ENCODE peak calls at places on chromosomes 2 and 18, in nine cellular contexts. J is stimulated activated CD8-positive, alpha-beta memory T cell treated with anti-CD3 and anti-CD28 coated beads, Interleukin-12 subunit alpha, Interleukin-12 subunit beta, amount 100 ng/mL, for 4 hours; P is posterior cingulate gyrus; Q is astrocyte of the spinal cord; I is A172; R is NCI-H2029; O is adipocyte; B is ELR; H is heart left ventricle. D is an unnamed sample.

GRCh38 chr2:165766326-165766927 is 27.6 kb downstream of the GALNT3 start:
- DNase-seq in P (no peak), H (no peak), J (no peak), O (no peak), B (no peak), I (no peak), Q (no peak), R (peak; percentile 11), D (no peak)

GRCh38 chr2:109457811-109458210 is 156.0 kb downstream of the SEPTIN10 start:
- DNase-seq in H (no peak), O (no peak), I (peak; percentile 56), J (no peak), P (no peak), B (no peak), R (no peak), Q (peak; percentile 64), D (no peak)

GRCh38 chr18:43847164-43848091 is 570.1 kb upstream of the SYT4 start:
- DNase-seq in Q (peak; percentile 76), J (no peak), R (no peak), B (no peak), I (no peak), O (peak; percentile 79), H (no peak), P (no peak), D (no peak)

GRCh38 chr2:218081063-218081462 is 12.0 kb downstream of the RUFY4 start:
- DNase-seq in Q (no peak), O (no peak), H (no peak), I (no peak), J (no peak), B (no peak), R (no peak), P (no peak), D (no peak)

GRCh38 chr18:7847357-7847756 is 280.2 kb downstream of the PTPRM start:
- DNase-seq in J (no peak), B (no peak), Q (no peak), H (no peak), P (no peak), I (no peak), R (no peak), O (no peak), D (no peak)

GRCh38 chr2:11746376-11746806 is at the start of gene LPIN1:
- DNase-seq in P (peak; percentile 95), O (peak; percentile 97), J (peak; percentile 82), R (peak; percentile 72), H (peak; percentile 93), I (peak; percentile 74), B (peak; percentile 88), Q (peak; percentile 86), D (peak; percentile 85)

GRCh38 chr2:239918749-239919148 is 106.4 kb downstream of the NDUFA10 start:
- DNase-seq in I (no peak), P (no peak), O (no peak), R (no peak), B (no peak), Q (no peak), J (no peak), H (peak; percentile 30), D (no peak)

GRCh38 chr2:10302479-10303173 is at the start of gene HPCAL1:
- DNase-seq in R (peak; percentile 68), J (peak; percentile 73), H (peak; percentile 94), Q (peak; percentile 85), B (peak; percentile 85), I (peak; percentile 61), P (peak; percentile 91), O (peak; percentile 94), D (peak; percentile 82)

GRCh38 chr2:119319593-119319992 is 47.0 kb downstream of the C2orf76 start:
- DNase-seq in J (no peak), Q (no peak), O (no peak), I (no peak), H (no peak), R (no peak), B (no peak), P (no peak), D (no peak)

GRCh38 chr2:108616731-108617161 is 82.5 kb downstream of the LIMS1 start:
- DNase-seq in R (peak; percentile 49), P (no peak), H (no peak), B (no peak), Q (peak; percentile 57), O (no peak), J (no peak), I (peak; percentile 62), D (no peak)

GRCh38 chr2:96764253-96764637 is 3.5 kb downstream of the CNNM4 start:
- DNase-seq in P (no peak), H (no peak), Q (no peak), I (no peak), R (no peak), B (no peak), O (no peak), J (no peak), D (peak; percentile 11)

GRCh38 chr2:165691615-165692014 is 102.4 kb downstream of the GALNT3 start:
- DNase-seq in Q (peak; percentile 80), H (no peak), O (peak; percentile 69), R (no peak), P (no peak), J (no peak), B (peak; percentile 58), I (peak; percentile 78), D (no peak)

GRCh38 chr2:771538-771937 is 94.3 kb upstream of the TMEM18 start:
- DNase-seq in H (no peak), J (no peak), B (no peak), R (no peak), P (no peak), I (no peak), O (no peak), Q (no peak), D (no peak)

GRCh38 chr2:232838406-232838874 is 31.6 kb upstream of the SNORC start:
- DNase-seq in Q (peak; percentile 7), I (peak; percentile 81), J (peak; percentile 33), B (peak; percentile 56), R (no peak), O (no peak), H (no peak), P (no peak), D (no peak)

GRCh38 chr18:25810736-25811135 is 279.7 kb downstream of the SS18 start:
- DNase-seq in I (no peak), P (no peak), H (no peak), Q (no peak), R (no peak), O (no peak), J (no peak), B (no peak), D (no peak)

GRCh38 chr18:59900222-59901128 is 679 bp downstream of the PMAIP1 start:
- DNase-seq in I (no peak), R (peak; percentile 36), J (peak; percentile 43), B (peak; percentile 88), O (peak; percentile 92), H (no peak), P (no peak), Q (peak; percentile 90), D (no peak)

GRCh38 chr2:98412751-98413445 is 31.8 kb upstream of the INPP4A start:
- DNase-seq in J (peak; percentile 8), R (peak; percentile 39), O (peak; percentile 83), I (peak; percentile 67), P (peak; percentile 21), Q (peak; percentile 58), B (peak; percentile 74), H (no peak), D (no peak)

GRCh38 chr2:240511351-240512108 is 46.3 kb downstream of the ANKMY1 start:
- DNase-seq in R (no peak), B (no peak), H (no peak), P (no peak), J (no peak), Q (no peak), O (no peak), I (no peak), D (no peak)

GRCh38 chr2:68039317-68039716 is 23.5 kb downstream of the C1D start:
- DNase-seq in J (no peak), I (no peak), B (no peak), O (no peak), P (no peak), Q (no peak), R (no peak), H (no peak), D (no peak)

GRCh38 chr2:205217004-205217403 is 465.3 kb upstream of the NRP2 start:
- DNase-seq in O (no peak), R (no peak), J (no peak), H (no peak), Q (no peak), B (no peak), P (no peak), I (no peak), D (no peak)

GRCh38 chr2:121098556-121098955 is 186.4 kb downstream of the TFCP2L1 start:
- DNase-seq in H (no peak), P (no peak), I (no peak), J (no peak), B (no peak), Q (no peak), O (no peak), R (no peak), D (no peak)

GRCh38 chr2:72140621-72140960 is 7.1 kb downstream of the CYP26B1 start:
- DNase-seq in J (no peak), B (no peak), R (no peak), Q (no peak), O (no peak), H (peak; percentile 23), I (no peak), P (no peak), D (no peak)

GRCh38 chr2:57881998-57882884 is 164.4 kb upstream of the VRK2 start:
- DNase-seq in I (peak; percentile 85), O (peak; percentile 15), Q (peak; percentile 43), B (peak; percentile 77), H (no peak), R (no peak), P (no peak), J (no peak), D (no peak)

GRCh38 chr2:121094845-121095244 is 190.2 kb downstream of the TFCP2L1 start:
- DNase-seq in Q (no peak), P (no peak), J (no peak), B (no peak), H (no peak), I (no peak), R (no peak), O (no peak), D (no peak)

GRCh38 chr2:45293182-45293581 is 283.9 kb upstream of the SIX2 start:
- DNase-seq in J (no peak), R (no peak), H (no peak), Q (no peak), B (peak; percentile 19), O (peak; percentile 52), I (no peak), P (no peak), D (no peak)

GRCh38 chr18:3151379-3152264 is 68.1 kb downstream of the MYOM1 start:
- DNase-seq in O (peak; percentile 73), Q (peak; percentile 33), P (no peak), R (peak; percentile 10), B (peak; percentile 56), H (no peak), J (no peak), I (peak; percentile 19), D (no peak)

GRCh38 chr2:54955674-54956391 is 94.4 kb downstream of the RTN4 start:
- DNase-seq in B (no peak), Q (no peak), P (no peak), O (no peak), R (peak; percentile 6), I (no peak), H (no peak), J (no peak), D (no peak)

GRCh38 chr2:150110548-150110947 is 376.9 kb downstream of the RND3 start:
- DNase-seq in H (no peak), P (no peak), J (no peak), B (peak; percentile 85), I (peak; percentile 35), R (no peak), O (no peak), Q (no peak), D (no peak)

GRCh38 chr2:145199052-145199451 is 679.1 kb upstream of the ZEB2 start:
- DNase-seq in P (no peak), Q (no peak), J (no peak), R (peak; percentile 78), H (no peak), O (no peak), B (no peak), I (no peak), D (no peak)

GRCh38 chr2:43070039-43070438 is 156.4 kb downstream of the ZFP36L2 start:
- DNase-seq in H (peak; percentile 86), I (peak; percentile 70), O (no peak), R (peak; percentile 43), P (no peak), Q (no peak), J (no peak), B (no peak), D (no peak)